ENCODE peak calls at places on chromosomes 12 and 14, in six cellular contexts. One of them, this sample, is unnamed.
A peak's percentile ranks its signal among the peaks of the same experiment; 100 is the strongest.

GRCh38 chr14:93734086-93734822 is 54.0 kb downstream of the PRIMA1 start:
- DNase-seq in tibial artery: no peak
- DNase-seq in SK-N-SH: peak; percentile 92
- DNase-seq in AG10803: no peak
- DNase-seq in CD8-positive, alpha-beta T cell: no peak
- DNase-seq in LNCaP clone FGC: no peak
- DNase-seq in this sample: no peak

GRCh38 chr14:62162998-62163589 is 400.9 kb downstream of the SNAPC1 start:
- DNase-seq in tibial artery: no peak
- DNase-seq in SK-N-SH: peak; percentile 40
- DNase-seq in AG10803: peak; percentile 43
- DNase-seq in CD8-positive, alpha-beta T cell: no peak
- DNase-seq in LNCaP clone FGC: peak; percentile 10
- DNase-seq in this sample: peak; percentile 7

GRCh38 chr12:69484428-69484827 is 14.2 kb downstream of the FRS2 start:
- DNase-seq in tibial artery: no peak
- DNase-seq in SK-N-SH: no peak
- DNase-seq in AG10803: no peak
- DNase-seq in CD8-positive, alpha-beta T cell: no peak
- DNase-seq in LNCaP clone FGC: no peak
- DNase-seq in this sample: no peak

GRCh38 chr12:64352181-64352580 is 38.4 kb downstream of the C12orf56 start:
- DNase-seq in tibial artery: no peak
- DNase-seq in SK-N-SH: no peak
- DNase-seq in AG10803: no peak
- DNase-seq in CD8-positive, alpha-beta T cell: no peak
- DNase-seq in LNCaP clone FGC: no peak
- DNase-seq in this sample: no peak

GRCh38 chr12:113940357-113940756 is 25.8 kb downstream of the RBM19 start:
- DNase-seq in tibial artery: no peak
- DNase-seq in SK-N-SH: no peak
- DNase-seq in AG10803: no peak
- DNase-seq in CD8-positive, alpha-beta T cell: no peak
- DNase-seq in LNCaP clone FGC: no peak
- DNase-seq in this sample: no peak

GRCh38 chr12:107351109-107351508 is 257.8 kb upstream of the CRY1 start:
- DNase-seq in tibial artery: no peak
- DNase-seq in SK-N-SH: no peak
- DNase-seq in AG10803: no peak
- DNase-seq in CD8-positive, alpha-beta T cell: no peak
- DNase-seq in LNCaP clone FGC: no peak
- DNase-seq in this sample: no peak

GRCh38 chr12:86914716-86915115 is 658.5 kb upstream of the MGAT4C start:
- DNase-seq in tibial artery: no peak
- DNase-seq in SK-N-SH: peak; percentile 36
- DNase-seq in AG10803: peak; percentile 20
- DNase-seq in CD8-positive, alpha-beta T cell: no peak
- DNase-seq in LNCaP clone FGC: peak; percentile 0
- DNase-seq in this sample: peak; percentile 5

GRCh38 chr12:17015501-17015900 is 409.5 kb upstream of the LMO3 start:
- DNase-seq in tibial artery: no peak
- DNase-seq in SK-N-SH: no peak
- DNase-seq in AG10803: no peak
- DNase-seq in CD8-positive, alpha-beta T cell: no peak
- DNase-seq in LNCaP clone FGC: no peak
- DNase-seq in this sample: no peak

GRCh38 chr14:78202976-78203375 is 32.8 kb downstream of the NRXN3 start:
- DNase-seq in tibial artery: no peak
- DNase-seq in SK-N-SH: peak; percentile 17
- DNase-seq in AG10803: no peak
- DNase-seq in CD8-positive, alpha-beta T cell: no peak
- DNase-seq in LNCaP clone FGC: no peak
- DNase-seq in this sample: no peak

GRCh38 chr12:127214196-127214595 is 1052.8 kb upstream of the TMEM132C start:
- DNase-seq in tibial artery: no peak
- DNase-seq in SK-N-SH: no peak
- DNase-seq in AG10803: peak; percentile 31
- DNase-seq in CD8-positive, alpha-beta T cell: no peak
- DNase-seq in LNCaP clone FGC: no peak
- DNase-seq in this sample: no peak

GRCh38 chr12:5452569-5452968 is 20.7 kb downstream of the NTF3 start:
- DNase-seq in tibial artery: peak; percentile 15
- DNase-seq in SK-N-SH: no peak
- DNase-seq in AG10803: no peak
- DNase-seq in CD8-positive, alpha-beta T cell: no peak
- DNase-seq in LNCaP clone FGC: no peak
- DNase-seq in this sample: no peak

GRCh38 chr14:71454513-71455332 is 477.5 kb upstream of the RGS6 start:
- DNase-seq in tibial artery: no peak
- DNase-seq in SK-N-SH: no peak
- DNase-seq in AG10803: no peak
- DNase-seq in CD8-positive, alpha-beta T cell: no peak
- DNase-seq in LNCaP clone FGC: peak; percentile 73
- DNase-seq in this sample: no peak

GRCh38 chr12:5798242-5799015 is 146.6 kb downstream of the ANO2 start:
- DNase-seq in tibial artery: no peak
- DNase-seq in SK-N-SH: no peak
- DNase-seq in AG10803: no peak
- DNase-seq in CD8-positive, alpha-beta T cell: no peak
- DNase-seq in LNCaP clone FGC: no peak
- DNase-seq in this sample: no peak

GRCh38 chr12:115132145-115132544 is 448.2 kb upstream of the TBX3 start:
- DNase-seq in tibial artery: no peak
- DNase-seq in SK-N-SH: no peak
- DNase-seq in AG10803: peak; percentile 82
- DNase-seq in CD8-positive, alpha-beta T cell: no peak
- DNase-seq in LNCaP clone FGC: no peak
- DNase-seq in this sample: peak; percentile 4

GRCh38 chr14:29444805-29445204 is 482.8 kb downstream of the PRKD1 start:
- DNase-seq in tibial artery: no peak
- DNase-seq in SK-N-SH: no peak
- DNase-seq in AG10803: peak; percentile 30
- DNase-seq in CD8-positive, alpha-beta T cell: no peak
- DNase-seq in LNCaP clone FGC: no peak
- DNase-seq in this sample: no peak

GRCh38 chr14:34398024-34398423 is 64.0 kb downstream of the SPTSSA start:
- DNase-seq in tibial artery: no peak
- DNase-seq in SK-N-SH: no peak
- DNase-seq in AG10803: no peak
- DNase-seq in CD8-positive, alpha-beta T cell: no peak
- DNase-seq in LNCaP clone FGC: no peak
- DNase-seq in this sample: no peak

GRCh38 chr12:62767506-62767905 is 167.4 kb downstream of the PPM1H start:
- DNase-seq in tibial artery: no peak
- DNase-seq in SK-N-SH: no peak
- DNase-seq in AG10803: peak; percentile 91
- DNase-seq in CD8-positive, alpha-beta T cell: no peak
- DNase-seq in LNCaP clone FGC: no peak
- DNase-seq in this sample: no peak

GRCh38 chr12:32906407-32907165 is 10.0 kb upstream of the PKP2 start:
- DNase-seq in tibial artery: no peak
- DNase-seq in SK-N-SH: no peak
- DNase-seq in AG10803: no peak
- DNase-seq in CD8-positive, alpha-beta T cell: no peak
- DNase-seq in LNCaP clone FGC: no peak
- DNase-seq in this sample: no peak

GRCh38 chr12:43882578-43883178 is 46.8 kb downstream of the TMEM117 start:
- DNase-seq in tibial artery: no peak
- DNase-seq in SK-N-SH: peak; percentile 56
- DNase-seq in AG10803: peak; percentile 69
- DNase-seq in CD8-positive, alpha-beta T cell: no peak
- DNase-seq in LNCaP clone FGC: peak; percentile 39
- DNase-seq in this sample: no peak

GRCh38 chr14:56661478-56661877 is 81.9 kb downstream of the TMEM260 start:
- DNase-seq in tibial artery: no peak
- DNase-seq in SK-N-SH: no peak
- DNase-seq in AG10803: no peak
- DNase-seq in CD8-positive, alpha-beta T cell: no peak
- DNase-seq in LNCaP clone FGC: no peak
- DNase-seq in this sample: no peak

DNA sequence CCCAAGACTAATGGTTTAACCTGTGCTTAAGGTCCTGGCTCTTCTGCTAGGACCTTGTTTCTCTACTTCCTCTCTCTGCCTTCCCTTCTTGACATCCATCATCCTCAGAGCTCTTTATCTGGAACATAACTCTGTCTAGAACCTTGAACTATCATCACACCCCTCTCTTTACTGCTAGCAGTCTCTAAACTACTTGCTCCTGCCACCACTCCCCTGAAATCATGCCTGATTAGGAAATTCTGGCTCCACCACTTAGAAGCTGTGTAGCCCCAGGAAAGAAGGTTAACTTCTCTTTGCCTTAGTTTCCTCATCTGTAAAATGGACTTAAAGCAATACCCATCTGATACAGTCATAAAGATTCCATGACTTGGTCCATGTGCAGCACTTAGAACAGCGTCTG is 9.1 kb downstream of the SLC38A1 start:
- DNase-seq in tibial artery: no peak
- DNase-seq in SK-N-SH: no peak
- DNase-seq in AG10803: no peak
- DNase-seq in CD8-positive, alpha-beta T cell: no peak
- DNase-seq in LNCaP clone FGC: no peak
- DNase-seq in this sample: no peak
- H3K4me3 ChIP-seq in tibial artery: no peak overlapping the region
- H3K4me3 ChIP-seq in SK-N-SH: no peak overlapping the region
- H3K4me3 ChIP-seq in AG10803: no peak overlapping the region
- H3K4me3 ChIP-seq in CD8-positive, alpha-beta T cell: no peak overlapping the region
- H3K4me3 ChIP-seq in LNCaP clone FGC: peak overlapping the region; percentile 2
- H3K4me3 ChIP-seq in this sample: no peak overlapping the region

GRCh38 chr12:27995406-27995805 is 22.9 kb upstream of the PTHLH start:
- DNase-seq in tibial artery: no peak
- DNase-seq in SK-N-SH: no peak
- DNase-seq in AG10803: no peak
- DNase-seq in CD8-positive, alpha-beta T cell: no peak
- DNase-seq in LNCaP clone FGC: no peak
- DNase-seq in this sample: no peak

GRCh38 chr12:27996761-27997160 is 24.2 kb upstream of the PTHLH start:
- DNase-seq in tibial artery: no peak
- DNase-seq in SK-N-SH: no peak
- DNase-seq in AG10803: no peak
- DNase-seq in CD8-positive, alpha-beta T cell: no peak
- DNase-seq in LNCaP clone FGC: no peak
- DNase-seq in this sample: no peak

GRCh38 chr12:27999970-28000369 is 27.4 kb upstream of the PTHLH start:
- DNase-seq in tibial artery: no peak
- DNase-seq in SK-N-SH: no peak
- DNase-seq in AG10803: peak; percentile 48
- DNase-seq in CD8-positive, alpha-beta T cell: no peak
- DNase-seq in LNCaP clone FGC: no peak
- DNase-seq in this sample: no peak

GRCh38 chr12:27999521-27999920 is 27.0 kb upstream of the PTHLH start:
- DNase-seq in tibial artery: no peak
- DNase-seq in SK-N-SH: no peak
- DNase-seq in AG10803: peak; percentile 93
- DNase-seq in CD8-positive, alpha-beta T cell: no peak
- DNase-seq in LNCaP clone FGC: no peak
- DNase-seq in this sample: no peak

DNA sequence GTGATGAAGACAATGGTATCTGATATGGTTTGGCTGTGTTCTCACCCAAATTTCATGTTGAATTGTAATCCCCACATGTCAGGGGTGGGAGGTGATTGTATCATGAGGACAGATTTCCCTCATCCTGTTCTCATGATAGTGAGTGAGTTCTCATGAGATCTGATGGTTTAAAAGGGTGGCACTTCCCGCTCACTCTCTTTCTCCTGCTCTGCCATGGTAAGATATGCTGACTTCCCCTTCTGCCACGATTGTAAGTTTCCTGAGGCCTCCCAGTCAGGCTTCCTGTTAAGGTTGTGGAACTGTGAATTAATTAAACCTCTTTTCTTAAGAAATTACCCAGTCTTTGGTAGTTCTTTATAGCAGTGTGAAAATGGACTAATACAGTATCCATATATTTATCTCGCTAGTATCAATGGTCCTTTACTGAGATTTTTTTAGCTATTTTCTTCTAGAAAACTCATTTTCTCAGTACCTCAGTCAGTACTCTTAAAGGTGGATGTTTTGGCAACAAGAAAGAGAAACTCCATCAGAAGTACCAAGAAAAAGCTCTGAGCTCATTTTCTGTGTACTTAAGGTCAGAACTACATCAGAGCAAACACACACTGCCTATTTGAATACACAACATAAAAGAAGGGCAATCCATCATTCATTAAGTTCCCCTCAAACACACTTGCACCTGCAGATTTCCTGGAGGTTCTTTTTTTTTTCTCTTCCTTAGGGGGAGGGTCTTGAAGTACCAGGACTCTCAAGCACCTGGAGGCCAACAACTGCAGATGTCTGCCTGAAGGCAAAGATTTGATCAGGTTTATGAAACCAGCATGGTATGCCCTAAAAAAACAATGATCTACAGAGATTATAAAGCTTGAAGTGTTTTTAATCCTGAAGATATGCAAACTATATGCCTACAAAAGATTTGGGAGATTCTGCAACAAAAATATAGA is 25.9 kb upstream of the PTHLH start:
- DNase-seq in tibial artery: no peak
- DNase-seq in SK-N-SH: no peak
- DNase-seq in AG10803: no peak
- DNase-seq in CD8-positive, alpha-beta T cell: no peak
- DNase-seq in LNCaP clone FGC: no peak
- DNase-seq in this sample: no peak
- TF ChIP-seq CTCF in tibial artery: no peak
- TF ChIP-seq CTCF in SK-N-SH: no peak
- TF ChIP-seq CTCF in AG10803: no peak
- TF ChIP-seq CTCF in CD8-positive, alpha-beta T cell: no peak
- TF ChIP-seq CTCF in LNCaP clone FGC: no peak
- TF ChIP-seq CTCF in this sample: no peak

GRCh38 chr14:68949236-68949965 is 29.7 kb downstream of the ACTN1 start:
- DNase-seq in tibial artery: no peak
- DNase-seq in SK-N-SH: peak; percentile 51
- DNase-seq in AG10803: no peak
- DNase-seq in CD8-positive, alpha-beta T cell: no peak
- DNase-seq in LNCaP clone FGC: no peak
- DNase-seq in this sample: no peak
- H3K4me3 ChIP-seq in tibial artery: peak overlapping the region; percentile 36
- H3K4me3 ChIP-seq in SK-N-SH: no peak overlapping the region
- H3K4me3 ChIP-seq in AG10803: no peak overlapping the region
- H3K4me3 ChIP-seq in CD8-positive, alpha-beta T cell: peak overlapping the region; percentile 1
- H3K4me3 ChIP-seq in LNCaP clone FGC: no peak overlapping the region
- H3K4me3 ChIP-seq in this sample: no peak overlapping the region

DNA sequence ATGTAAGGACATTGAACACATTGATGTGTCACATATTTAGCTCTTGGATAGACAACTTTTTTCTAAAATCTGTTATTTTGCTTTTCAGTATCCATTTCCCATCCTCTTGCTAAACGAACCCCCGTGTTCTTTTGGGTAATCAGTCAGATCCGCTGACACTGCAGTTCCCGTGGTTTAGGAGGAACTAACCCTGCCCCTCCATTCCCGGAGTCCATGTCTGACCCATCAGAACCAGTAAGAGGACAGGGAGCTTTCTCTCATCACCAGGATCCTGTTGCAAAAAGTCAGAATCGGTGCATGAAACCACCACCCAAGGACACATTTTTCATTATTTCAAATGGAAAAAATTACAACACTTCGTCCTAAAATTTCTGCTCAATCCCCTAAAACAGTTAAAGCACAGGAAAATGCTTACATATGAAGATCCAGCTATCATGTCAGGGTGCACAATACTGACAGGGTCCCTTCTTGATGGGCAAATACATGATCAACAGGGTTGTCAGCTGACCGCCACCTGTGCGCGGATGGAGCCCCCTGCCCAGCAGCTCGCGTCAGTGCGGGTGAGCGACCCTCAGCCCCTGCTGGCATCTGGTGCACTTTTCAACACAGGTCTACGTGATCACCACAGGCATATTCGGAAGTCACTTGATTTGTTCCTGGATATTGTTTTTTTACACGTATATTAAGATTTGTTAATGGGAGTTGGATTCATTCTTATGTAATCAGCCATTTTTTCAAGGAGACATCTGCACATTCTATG is 276.8 kb downstream of the ADGRD1 start:
- DNase-seq in tibial artery: no peak
- DNase-seq in SK-N-SH: peak; percentile 60
- DNase-seq in AG10803: no peak
- DNase-seq in CD8-positive, alpha-beta T cell: no peak
- DNase-seq in LNCaP clone FGC: no peak
- DNase-seq in this sample: no peak
- TF ChIP-seq CTCF in tibial artery: no peak
- TF ChIP-seq CTCF in SK-N-SH: no peak
- TF ChIP-seq CTCF in AG10803: no peak
- TF ChIP-seq CTCF in CD8-positive, alpha-beta T cell: no peak
- TF ChIP-seq CTCF in LNCaP clone FGC: no peak
- TF ChIP-seq CTCF in this sample: no peak